ENCODE peak calls at places on chromosome 22, in eight cellular contexts. V, W, C, S, U, L, O and Q are unnamed samples. For H3K9me2 and H3K36me3, the result is how much of the 10 kb centered on the place peaks cover.

GRCh38 chr22:20763630-20764029 is 10.3 kb upstream of the SERPIND1 start:
- DNase-seq in V (no peak), W (no peak), C (no peak), S (no peak), U (no peak), L (no peak), O (no peak), Q (no peak)

GRCh38 chr22:42288791-42289190 is 18.3 kb upstream of the TCF20 start:
- DNase-seq in V (no peak), W (no peak), C (no peak), S (no peak), U (no peak), L (no peak), O (no peak), Q (no peak)

GRCh38 chr22:20852076-20852475 is 6.5 kb downstream of the PI4KA start:
- DNase-seq in V (no peak), W (no peak), C (peak), S (no peak), U (no peak), L (no peak), O (no peak), Q (peak)

GRCh38 chr22:45090364-45090960 is 73.3 kb upstream of the NUP50 start:
- DNase-seq in V (peak), W (no peak), C (no peak), S (no peak), U (peak), L (no peak), O (no peak), Q (no peak)

GRCh38 chr22:27797793-27798525 is 3.6 kb downstream of the MN1 start:
- DNase-seq in V (no peak), W (no peak), C (no peak), S (no peak), U (no peak), L (no peak), O (no peak), Q (no peak)

GRCh38 chr22:24542641-24543040 is 12.3 kb downstream of the GUCD1 start:
- DNase-seq in V (no peak), W (no peak), C (no peak), S (no peak), U (no peak), L (no peak), O (no peak), Q (no peak)

GRCh38 chr22:23769321-23769965 is 1.7 kb upstream of the CHCHD10 start:
- DNase-seq in V (no peak), W (no peak), C (peak), S (no peak), U (no peak), L (no peak), O (no peak), Q (peak)

GRCh38 chr22:24423519-24424000 is 3.8 kb upstream of the ADORA2A start:
- DNase-seq in V (peak), W (no peak), C (peak), S (peak), U (peak), L (peak), O (no peak), Q (peak)

GRCh38 chr22:43263645-43264514 is 76.9 kb upstream of the TTLL12 start:
- DNase-seq in V (no peak), W (peak), C (no peak), S (peak), U (no peak), L (peak), O (peak), Q (no peak)

GRCh38 chr22:24843048-24843447 is 37.0 kb downstream of the SGSM1 start:
- DNase-seq in V (peak), W (no peak), C (no peak), S (no peak), U (peak), L (no peak), O (no peak), Q (no peak)

GRCh38 chr22:20268289-20268349 is at the start of gene RTN4R:
- DNase-seq in V (no peak), W (no peak), C (no peak), S (no peak), U (no peak), L (no peak), O (no peak), Q (no peak)

GRCh38 chr22:41914611-41915034 is 251 bp downstream of the SHISA8 start:
- DNase-seq in V (no peak), W (no peak), C (no peak), S (peak), U (no peak), L (no peak), O (no peak), Q (no peak)

GRCh38 chr22:49028111-49028510 is 799.6 kb downstream of the BRD1 start:
- DNase-seq in V (no peak), W (no peak), C (no peak), S (no peak), U (no peak), L (no peak), O (no peak), Q (no peak)

DNA sequence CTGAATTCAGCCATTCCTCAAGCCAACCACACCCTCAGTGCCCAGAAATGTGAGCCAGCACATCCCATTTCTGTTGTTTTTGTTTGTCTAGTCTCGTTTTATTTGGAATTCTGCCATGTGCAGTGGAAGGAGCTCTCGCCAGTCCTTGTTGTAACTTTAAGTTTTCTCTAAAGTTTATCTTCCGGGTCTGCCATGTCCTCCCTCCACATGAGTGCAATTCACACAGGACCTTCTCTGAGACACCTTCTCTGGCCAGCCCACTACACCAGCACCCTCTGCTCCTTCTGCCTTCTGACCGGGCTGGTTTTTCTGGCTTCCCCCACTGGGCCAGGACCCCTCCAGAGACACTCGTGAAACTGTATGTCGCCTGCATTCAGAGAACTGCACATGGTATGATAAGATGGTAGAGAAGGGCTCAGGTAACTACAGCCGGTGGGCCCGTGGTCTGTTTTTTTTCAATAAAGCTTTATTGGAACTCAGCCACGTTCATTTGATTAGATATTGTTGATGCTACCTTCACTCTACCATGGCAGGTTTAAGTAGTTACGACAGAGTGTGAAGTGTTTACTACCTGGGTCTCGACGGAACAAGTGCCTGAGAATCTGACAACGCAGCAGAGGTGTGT is 513.9 kb downstream of the TBC1D22A start:
- DNase-seq in V (no peak), W (no peak), C (no peak), S (no peak), U (no peak), L (no peak), O (no peak), Q (no peak)
- H3K9me2 ChIP-seq in V (under half), W (under half), C (under half), S (under half), U (under half), L (under half), O (under half), Q (under half)

GRCh38 chr22:38292694-38293093 is 19.9 kb upstream of the TMEM184B start:
- DNase-seq in V (no peak), W (no peak), C (no peak), S (no peak), U (no peak), L (no peak), O (peak), Q (no peak)
- H3K36me3 ChIP-seq in V (under half), W (under half), C (half or more), S (under half), U (under half), L (under half), O (under half), Q (under half)

GRCh38 chr22:50059185-50059880 is 1.2 kb upstream of the TTLL8 start:
- DNase-seq in V (no peak), W (no peak), C (peak), S (peak), U (peak), L (peak), O (no peak), Q (peak)

GRCh38 chr22:50060441-50061140 is 2.5 kb upstream of the TTLL8 start:
- DNase-seq in V (no peak), W (no peak), C (no peak), S (no peak), U (peak), L (no peak), O (no peak), Q (no peak)

GRCh38 chr22:50058338-50059184 is 463 bp upstream of the TTLL8 start:
- DNase-seq in V (no peak), W (no peak), C (no peak), S (peak), U (no peak), L (no peak), O (no peak), Q (no peak)

GRCh38 chr22:50061141-50061823 is 3.2 kb upstream of the TTLL8 start:
- DNase-seq in V (no peak), W (no peak), C (peak), S (no peak), U (no peak), L (no peak), O (no peak), Q (no peak)

DNA sequence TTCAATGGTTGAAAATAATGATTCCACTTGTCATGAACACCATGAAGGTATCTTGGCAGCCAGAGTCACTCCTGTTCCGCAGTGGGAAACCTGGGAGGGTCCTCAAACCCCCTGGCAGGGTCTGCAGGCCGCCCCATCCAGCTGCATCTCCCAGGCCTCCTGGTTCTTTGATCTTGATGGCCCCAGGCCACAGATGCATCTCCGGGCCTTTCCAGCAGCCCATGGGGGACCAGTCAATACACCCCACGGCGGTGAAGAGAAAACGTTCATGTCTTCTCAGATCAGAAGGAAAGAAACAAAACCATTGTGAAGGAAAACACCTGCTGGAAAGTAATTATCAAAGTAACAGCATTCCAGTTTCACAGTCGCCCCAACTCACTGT is 1.8 kb upstream of the TTLL8 start:
- DNase-seq in V (no peak), W (no peak), C (no peak), S (no peak), U (no peak), L (no peak), O (no peak), Q (no peak)
- H3K4me3 ChIP-seq in V (no peak), W (no peak), C (no peak), S (no peak), U (peak), L (no peak), O (no peak), Q (no peak)

GRCh38 chr22:29786026-29786425 is 18.9 kb downstream of the UQCR10 start:
- DNase-seq in V (no peak), W (no peak), C (no peak), S (no peak), U (no peak), L (no peak), O (no peak), Q (no peak)

GRCh38 chr22:29782061-29782845 is 15.1 kb downstream of the UQCR10 start:
- DNase-seq in V (peak), W (no peak), C (no peak), S (no peak), U (no peak), L (peak), O (peak), Q (no peak)

GRCh38 chr22:29780781-29781676 is 13.9 kb downstream of the UQCR10 start:
- DNase-seq in V (peak), W (no peak), C (no peak), S (peak), U (no peak), L (peak), O (peak), Q (no peak)

GRCh38 chr22:29787371-29787980 is 20.3 kb downstream of the UQCR10 start:
- DNase-seq in V (peak), W (no peak), C (no peak), S (no peak), U (no peak), L (no peak), O (peak), Q (no peak)

DNA sequence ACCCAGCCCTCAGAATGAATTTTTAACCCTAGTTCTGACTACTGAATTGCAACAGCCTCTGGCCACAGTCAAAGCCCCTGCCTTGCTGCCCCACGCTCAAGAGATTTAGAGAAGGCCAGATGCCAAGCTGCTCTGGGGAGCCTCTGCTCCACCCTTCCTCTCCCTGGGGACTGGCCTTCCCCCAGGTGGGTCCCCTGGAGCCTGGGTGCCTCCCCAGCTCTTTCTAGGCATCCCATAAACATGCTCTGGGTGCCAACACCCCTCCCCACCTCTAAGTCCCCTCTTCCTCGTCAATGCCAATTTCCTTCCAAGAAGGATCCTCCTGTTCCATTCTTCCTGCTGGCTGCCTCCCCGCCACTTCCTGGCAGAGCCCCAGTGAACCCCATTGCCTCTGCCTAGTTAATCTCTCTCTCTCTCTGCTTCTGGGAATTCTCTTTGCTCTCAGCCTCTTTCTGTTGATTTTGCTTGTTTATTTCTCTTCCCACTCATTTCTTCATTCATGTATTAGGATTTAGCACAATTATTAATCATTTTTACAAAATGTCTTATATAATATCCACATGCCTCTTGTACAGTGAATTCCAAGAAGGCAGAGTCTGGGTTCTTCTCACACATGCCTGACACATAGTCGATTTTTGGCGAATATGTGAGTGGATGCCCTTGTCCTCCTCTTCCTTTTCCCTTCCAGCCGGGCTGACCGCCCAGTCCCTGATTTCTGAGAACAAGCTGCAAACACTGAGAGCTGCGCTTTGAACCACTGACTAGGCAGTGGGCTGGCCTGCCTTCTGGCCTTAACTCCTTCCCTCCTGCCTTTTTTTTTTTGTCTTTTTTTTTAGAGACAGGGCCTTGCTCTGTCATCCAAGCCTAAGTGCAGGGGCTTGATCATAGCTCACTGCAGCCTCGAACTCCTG is 17.5 kb downstream of the UQCR10 start:
- DNase-seq in V (no peak), W (no peak), C (no peak), S (no peak), U (no peak), L (peak), O (no peak), Q (no peak)
- H3K9me2 ChIP-seq in V (under half), W (under half), C (under half), S (under half), U (under half), L (under half), O (under half), Q (under half)

GRCh38 chr22:36478966-36479365 is 2.5 kb downstream of the TXN2 start:
- DNase-seq in V (no peak), W (no peak), C (no peak), S (no peak), U (no peak), L (no peak), O (no peak), Q (no peak)
- H3K36me3 ChIP-seq in V (under half), W (under half), C (half or more), S (under half), U (under half), L (under half), O (under half), Q (under half)

GRCh38 chr22:50044485-50045143 is 13.5 kb downstream of the TTLL8 start:
- DNase-seq in V (no peak), W (no peak), C (no peak), S (peak), U (no peak), L (no peak), O (no peak), Q (no peak)
- H3K4me3 ChIP-seq in V (no peak), W (no peak), C (no peak), S (no peak), U (no peak), L (no peak), O (no peak), Q (no peak)

GRCh38 chr22:22375586-22376351 is 131.2 kb downstream of the VPREB1 start:
- DNase-seq in V (no peak), W (no peak), C (peak), S (no peak), U (no peak), L (no peak), O (no peak), Q (no peak)
- H3K9me2 ChIP-seq in V (under half), W (under half), C (under half), S (under half), U (under half), L (under half), O (under half), Q (under half)

GRCh38 chr22:46201059-46201757 is 48.9 kb downstream of the CDPF1 start:
- DNase-seq in V (no peak), W (peak), C (no peak), S (no peak), U (peak), L (no peak), O (no peak), Q (no peak)
- H3K36me3 ChIP-seq in V (under half), W (under half), C (under half), S (under half), U (under half), L (under half), O (under half), Q (under half)

GRCh38 chr22:39351689-39352214 is 2.0 kb downstream of the SYNGR1 start:
- DNase-seq in V (no peak), W (no peak), C (peak), S (no peak), U (peak), L (peak), O (no peak), Q (peak)

GRCh38 chr22:39348909-39349505 is 784 bp upstream of the SYNGR1 start:
- DNase-seq in V (no peak), W (no peak), C (no peak), S (peak), U (no peak), L (no peak), O (no peak), Q (peak)

GRCh38 chr22:39349967-39350802 is at the start of gene SYNGR1:
- DNase-seq in V (no peak), W (no peak), C (peak), S (peak), U (peak), L (peak), O (no peak), Q (peak)

GRCh38 chr22:39350803-39351688 is 1.3 kb downstream of the SYNGR1 start:
- DNase-seq in V (no peak), W (no peak), C (no peak), S (no peak), U (no peak), L (no peak), O (no peak), Q (peak)

GRCh38 chr22:39349506-39349966 is 255 bp upstream of the SYNGR1 start:
- DNase-seq in V (peak), W (no peak), C (peak), S (peak), U (peak), L (peak), O (no peak), Q (peak)
- H3K4me3 ChIP-seq in V (peak), W (peak), C (peak), S (peak), U (peak), L (peak), O (peak), Q (peak)

GRCh38 chr22:47248925-47249324 is 486.5 kb downstream of the TBC1D22A start:
- DNase-seq in V (no peak), W (no peak), C (no peak), S (no peak), U (no peak), L (no peak), O (peak), Q (no peak)
- H3K9me2 ChIP-seq in V (under half), W (under half), C (under half), S (under half), U (under half), L (under half), O (under half), Q (under half)